ENCODE peak calls at places on chromosomes 2 and 18, in five cellular contexts. B, Q, M, G and N are unnamed samples.

GRCh38 chr2:225468131-225468530 is 68.6 kb downstream of the NYAP2 start:
- DNase-seq in B (peak), Q (no peak), M (no peak), G (no peak), N (no peak)

GRCh38 chr2:39437522-39438296 is 624 bp upstream of the MAP4K3 start:
- DNase-seq in B (peak), Q (peak), M (no peak), G (peak), N (no peak)

GRCh38 chr2:132009874-132010521 is 151.8 kb downstream of the ANKRD30BL start:
- DNase-seq in B (no peak), Q (no peak), M (no peak), G (peak), N (no peak)

GRCh38 chr18:41993151-41993550 is 38.1 kb downstream of the PIK3C3 start:
- DNase-seq in B (peak), Q (no peak), M (no peak), G (no peak), N (no peak)

GRCh38 chr18:72555983-72556382 is 11.8 kb upstream of the CBLN2 start:
- DNase-seq in B (no peak), Q (no peak), M (no peak), G (no peak), N (no peak)

GRCh38 chr2:144324446-144325045 is 195.4 kb downstream of the ZEB2 start:
- DNase-seq in B (no peak), Q (no peak), M (no peak), G (no peak), N (no peak)

GRCh38 chr2:223096571-223096970 is 44.6 kb downstream of the KCNE4 start:
- DNase-seq in B (peak), Q (no peak), M (no peak), G (no peak), N (no peak)

GRCh38 chr2:215060851-215061541 is 77.4 kb downstream of the ABCA12 start:
- DNase-seq in B (no peak), Q (no peak), M (no peak), G (no peak), N (no peak)

GRCh38 chr2:129813404-129813803 is 166.1 kb upstream of the RAB6C start:
- DNase-seq in B (no peak), Q (no peak), M (no peak), G (no peak), N (no peak)
- TF ChIP-seq CTCF in B (no peak), Q (no peak), M (no peak), G (no peak), N (peak)

GRCh38 chr2:179991344-179991743 is 15.8 kb downstream of the CWC22 start:
- DNase-seq in B (peak), Q (no peak), M (no peak), G (no peak), N (no peak)
- TF ChIP-seq CTCF in B (peak), Q (no peak), M (peak), G (no peak), N (no peak)

DNA sequence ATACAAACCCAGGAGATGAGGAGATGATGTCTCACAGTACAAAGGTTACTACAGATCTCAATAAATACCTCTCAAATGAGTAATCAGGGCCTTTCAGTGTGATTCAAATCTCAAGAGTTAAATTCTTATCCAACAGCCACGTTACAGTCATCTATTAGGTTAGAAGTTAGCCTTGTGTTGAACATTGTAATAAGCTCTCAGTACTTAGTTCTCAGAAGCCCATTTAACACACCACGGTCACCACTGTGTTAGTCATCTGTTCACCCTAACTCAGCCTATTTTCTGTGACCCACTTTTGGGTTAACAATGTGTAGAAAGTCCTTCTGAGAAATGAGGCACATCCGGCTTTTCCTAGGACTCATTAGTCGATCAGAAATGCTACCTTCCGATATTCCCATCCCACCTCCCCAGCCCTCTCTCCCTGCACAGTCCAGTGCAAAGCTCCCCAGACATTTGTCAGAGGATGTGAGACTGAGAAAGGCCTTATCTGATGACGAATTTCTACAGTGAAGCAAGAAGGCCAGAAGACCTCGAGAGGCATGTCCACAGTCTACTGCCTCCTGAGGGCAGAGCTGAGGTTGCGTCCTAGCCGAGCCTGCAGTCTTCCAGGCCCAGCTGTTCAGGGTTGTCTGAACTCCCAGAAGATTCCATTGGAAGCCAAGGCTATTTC is 92.5 kb downstream of the ACTR2 start:
- DNase-seq in B (peak), Q (no peak), M (peak), G (no peak), N (no peak)
- TF ChIP-seq CTCF in B (peak), Q (no peak), M (peak), G (no peak), N (peak)

GRCh38 chr18:58532298-58532697 is 96.6 kb downstream of the ALPK2 start:
- DNase-seq in B (no peak), Q (no peak), M (no peak), G (no peak), N (no peak)

GRCh38 chr18:58527116-58528010 is 101.5 kb downstream of the ALPK2 start:
- DNase-seq in B (no peak), Q (no peak), M (no peak), G (no peak), N (no peak)

GRCh38 chr18:58530801-58531200 is 98.1 kb downstream of the ALPK2 start:
- DNase-seq in B (no peak), Q (no peak), M (no peak), G (no peak), N (no peak)

GRCh38 chr18:58528011-58528367 is 100.9 kb downstream of the ALPK2 start:
- DNase-seq in B (peak), Q (no peak), M (no peak), G (no peak), N (no peak)

DNA sequence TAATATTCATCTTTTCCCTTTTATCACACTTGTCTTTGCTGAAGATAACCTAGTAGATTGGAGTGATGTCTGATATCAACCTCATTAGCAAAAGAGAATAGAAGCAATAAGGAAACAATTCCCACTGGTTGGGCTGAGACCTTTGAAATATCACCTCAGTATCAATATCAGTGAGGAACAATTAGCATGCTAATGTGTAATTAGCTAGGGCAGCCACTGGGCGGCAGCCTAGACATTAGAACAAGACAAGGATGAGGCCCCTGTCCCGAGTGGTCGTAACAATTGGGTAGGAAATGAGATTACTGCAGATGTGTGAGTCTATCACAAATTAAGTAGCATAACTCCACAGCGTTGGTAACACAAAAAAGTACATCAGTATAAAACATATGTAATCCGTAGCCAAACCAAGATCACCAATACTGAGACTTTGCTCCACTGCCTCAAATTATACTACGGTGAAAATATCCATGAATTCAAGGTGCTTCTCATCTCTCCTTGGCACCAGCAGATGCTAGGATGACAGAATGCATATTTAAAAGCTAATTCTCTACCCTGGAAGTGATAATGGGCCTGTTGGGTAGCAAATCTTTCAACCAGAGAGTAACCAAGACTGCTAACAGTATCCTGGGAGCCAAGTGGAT is 99.1 kb downstream of the ALPK2 start:
- DNase-seq in B (peak), Q (peak), M (no peak), G (peak), N (peak)
- TF ChIP-seq CTCF in B (peak), Q (peak), M (peak), G (peak), N (peak)

DNA sequence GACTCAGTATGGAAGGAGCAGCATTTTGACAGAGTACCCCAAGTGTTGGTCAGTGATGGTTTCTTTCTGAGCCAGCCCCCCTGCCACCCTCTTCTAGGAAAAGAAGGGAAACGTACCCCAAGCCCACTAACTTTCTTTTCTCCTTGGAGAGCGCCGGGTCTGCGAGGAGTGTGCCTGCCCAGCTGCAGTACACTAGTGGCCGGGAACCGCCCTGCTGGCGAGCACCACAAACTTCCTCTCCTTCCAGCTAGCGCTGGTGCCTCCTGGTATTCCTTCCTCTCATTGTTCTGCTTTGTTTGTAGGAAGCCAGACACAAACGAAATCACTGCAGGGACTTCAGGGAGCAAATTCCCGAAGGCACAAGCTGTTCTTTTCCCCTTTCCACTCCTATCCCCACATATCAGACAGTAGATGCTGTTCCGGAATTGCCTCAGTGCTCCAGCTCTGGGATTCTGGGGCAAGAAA is 1.8 kb downstream of the CCDC85A start:
- DNase-seq in B (peak), Q (no peak), M (no peak), G (no peak), N (no peak)
- TF ChIP-seq CTCF in B (peak), Q (no peak), M (peak), G (no peak), N (peak)

DNA sequence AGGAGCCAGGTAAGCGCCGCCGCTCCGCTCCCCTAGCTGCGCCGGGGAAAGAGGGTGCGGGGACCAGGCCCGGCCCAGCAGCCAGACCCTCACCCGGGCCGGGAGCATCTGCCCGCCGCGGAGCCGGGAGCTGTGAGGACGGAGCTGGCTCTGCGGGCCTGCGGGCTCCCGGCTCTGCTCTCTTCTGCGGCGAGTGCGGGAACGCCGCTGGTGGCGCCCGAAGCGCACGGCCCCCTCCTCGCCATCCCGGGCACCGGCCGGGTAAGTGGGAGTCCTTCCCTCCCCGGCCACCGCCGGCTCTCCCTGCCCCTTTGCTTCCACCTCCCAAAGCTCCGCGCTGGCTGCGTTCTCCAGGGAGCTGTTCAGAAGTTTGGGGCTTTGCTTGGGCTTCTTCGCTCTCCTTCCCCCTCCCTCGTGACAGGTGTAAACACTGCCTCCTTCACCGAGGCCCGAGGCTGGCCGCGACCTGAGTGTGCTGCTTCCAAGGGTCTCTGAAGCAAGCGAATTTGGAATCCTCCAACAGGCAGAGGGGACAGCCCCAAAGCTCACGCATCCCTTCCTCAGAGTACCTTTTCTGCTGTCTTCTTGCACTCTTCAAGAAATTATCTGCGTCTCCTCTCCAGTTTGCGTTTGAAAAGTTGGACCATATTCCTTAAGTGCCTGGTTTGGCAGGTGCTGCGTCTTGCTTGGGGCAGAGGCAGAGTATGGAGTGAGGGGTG is 635 bp downstream of the AFTPH start:
- DNase-seq in B (peak), Q (no peak), M (no peak), G (peak), N (peak)
- TF ChIP-seq CTCF in B (no peak), Q (no peak), M (no peak), G (no peak), N (no peak)

DNA sequence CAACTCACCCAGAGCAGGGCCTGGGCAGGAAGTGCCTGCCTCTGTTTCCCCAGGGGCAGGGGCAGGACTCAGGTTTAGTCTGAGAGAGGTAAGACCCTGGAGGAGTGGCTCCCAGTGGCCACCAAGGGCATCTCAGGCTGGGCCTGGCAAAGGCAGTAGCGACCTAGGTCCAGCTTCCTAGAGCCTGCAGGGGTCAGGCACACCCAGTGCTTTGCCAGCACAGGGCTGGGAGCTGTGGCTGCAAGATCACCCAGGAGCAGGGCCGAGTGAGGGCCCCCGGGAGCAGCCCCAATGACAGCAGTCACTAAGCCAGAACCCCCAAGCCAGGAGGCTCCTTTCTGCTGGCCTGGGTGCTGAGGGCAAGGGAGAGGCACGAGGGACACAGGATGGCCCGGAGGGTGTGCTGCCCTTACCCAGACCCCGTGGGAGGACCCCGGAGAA is 8.8 kb upstream of the DUSP2 start:
- DNase-seq in B (no peak), Q (no peak), M (no peak), G (no peak), N (no peak)
- TF ChIP-seq CTCF in B (no peak), Q (no peak), M (no peak), G (no peak), N (peak)

GRCh38 chr2:15521782-15522181 is 39.4 kb downstream of the NBAS start:
- DNase-seq in B (peak), Q (no peak), M (no peak), G (no peak), N (no peak)

GRCh38 chr2:15531095-15531854 is 29.9 kb downstream of the NBAS start:
- DNase-seq in B (no peak), Q (no peak), M (no peak), G (no peak), N (no peak)

GRCh38 chr2:15532996-15533395 is 28.1 kb downstream of the NBAS start:
- DNase-seq in B (no peak), Q (no peak), M (no peak), G (no peak), N (no peak)

DNA sequence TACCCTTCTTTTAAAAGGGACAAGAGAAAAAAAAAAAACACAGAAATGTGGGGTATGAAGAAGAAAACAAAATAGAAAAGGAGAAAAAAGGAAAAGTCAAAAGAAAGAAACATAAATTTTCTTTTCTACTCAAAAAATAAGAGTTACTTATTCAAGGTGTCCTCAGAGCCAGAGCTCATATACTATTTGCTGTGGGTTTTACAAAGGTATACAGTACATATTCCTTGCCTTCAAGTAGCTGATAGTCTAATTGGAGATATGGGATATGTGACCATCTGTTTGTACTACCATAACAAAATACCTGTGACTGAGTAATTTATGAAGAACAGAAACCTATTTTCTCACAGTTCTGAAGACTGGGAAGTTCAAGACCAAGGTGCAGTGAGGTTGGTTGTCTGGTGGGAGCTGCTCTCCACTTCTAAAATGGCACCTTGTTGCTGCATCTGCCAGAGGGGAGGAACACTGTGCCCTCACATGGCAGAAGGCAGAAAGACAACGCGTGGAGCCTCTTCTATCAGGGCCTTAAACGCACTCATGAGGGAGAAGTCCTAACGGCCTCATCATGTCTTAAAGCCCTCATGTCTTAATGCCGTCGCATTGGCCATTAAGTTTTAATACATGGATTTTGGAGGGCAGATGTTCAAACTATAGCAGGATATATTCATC is 33.9 kb downstream of the NBAS start:
- DNase-seq in B (no peak), Q (no peak), M (no peak), G (no peak), N (no peak)
- TF ChIP-seq CTCF in B (peak), Q (no peak), M (no peak), G (no peak), N (no peak)